ENCODE peak calls at places on chromosomes 12 and 14, in six cellular contexts. R is IMR-90, Q is mesenchymal stem cell, X is H1, M is neuronal stem cell, O is trophoblast cell. W is an unnamed sample.

GRCh38 chr12:6620137-6620884 is 13.1 kb upstream of the CHD4 start:
- DNase-seq in R (no peak), Q (peak; percentile 40), X (peak; percentile 91), M (no peak), O (peak; percentile 54), W (peak; percentile 95)

GRCh38 chr12:107801150-107801549 is 26.6 kb downstream of the ASCL4 start:
- DNase-seq in R (peak; percentile 39), Q (no peak), X (no peak), M (no peak), O (peak; percentile 3), W (no peak)

GRCh38 chr14:66998013-66998412 is 191.2 kb upstream of the GARIN2 start:
- DNase-seq in R (no peak), Q (no peak), X (no peak), M (no peak), O (no peak), W (no peak)

GRCh38 chr12:115504241-115504941 is 773.1 kb downstream of the MED13L start:
- DNase-seq in R (no peak), Q (no peak), X (no peak), M (no peak), O (no peak), W (no peak)

GRCh38 chr14:45716506-45716905 is 463.5 kb upstream of the MIS18BP1 start:
- DNase-seq in R (no peak), Q (no peak), X (no peak), M (no peak), O (peak; percentile 58), W (peak; percentile 54)

GRCh38 chr12:128056299-128056885 is 210.6 kb upstream of the TMEM132C start:
- DNase-seq in R (no peak), Q (no peak), X (peak; percentile 54), M (no peak), O (no peak), W (peak; percentile 31)

GRCh38 chr14:90608925-90609324 is 207.3 kb downstream of the TTC7B start:
- DNase-seq in R (no peak), Q (no peak), X (no peak), M (no peak), O (no peak), W (no peak)

GRCh38 chr14:70906785-70907171 is 481 bp upstream of the PCNX1 start:
- DNase-seq in R (no peak), Q (peak; percentile 29), X (no peak), M (no peak), O (peak; percentile 43), W (no peak)

GRCh38 chr12:15011162-15011561 is 38.3 kb downstream of the PDE6H start:
- DNase-seq in R (no peak), Q (no peak), X (no peak), M (no peak), O (peak; percentile 23), W (peak; percentile 51)

GRCh38 chr14:53963491-53964227 is 7.0 kb upstream of the BMP4 start:
- DNase-seq in R (no peak), Q (peak; percentile 39), X (peak; percentile 59), M (no peak), O (peak; percentile 45), W (peak; percentile 74)

GRCh38 chr14:59570122-59570521 is 6.5 kb downstream of the CCDC175 start:
- DNase-seq in R (no peak), Q (no peak), X (no peak), M (no peak), O (no peak), W (peak; percentile 44)

GRCh38 chr12:95919110-95919509 is 23.3 kb downstream of the CCDC38 start:
- DNase-seq in R (no peak), Q (no peak), X (no peak), M (no peak), O (no peak), W (no peak)

GRCh38 chr12:10121278-10121677 is 8.7 kb downstream of the CLEC7A start:
- DNase-seq in R (no peak), Q (no peak), X (no peak), M (no peak), O (peak; percentile 19), W (no peak)

GRCh38 chr12:19277707-19278106 is 148.2 kb downstream of the PLEKHA5 start:
- DNase-seq in R (no peak), Q (no peak), X (no peak), M (peak; percentile 17), O (no peak), W (no peak)

GRCh38 chr12:26126340-26127284 is 1.8 kb upstream of the BHLHE41 start:
- DNase-seq in R (peak; percentile 80), Q (peak; percentile 90), X (peak; percentile 85), M (peak; percentile 80), O (peak; percentile 87), W (peak; percentile 84)

GRCh38 chr12:96502477-96502876 is 13.1 kb downstream of the CFAP54 start:
- DNase-seq in R (no peak), Q (no peak), X (no peak), M (no peak), O (no peak), W (peak; percentile 34)

GRCh38 chr12:121915841-121916321 is 2.5 kb upstream of the CFAP251 start:
- DNase-seq in R (peak; percentile 68), Q (peak; percentile 89), X (no peak), M (peak; percentile 72), O (no peak), W (no peak)

GRCh38 chr14:64649383-64649998 is 54.7 kb upstream of the PLEKHG3 start:
- DNase-seq in R (no peak), Q (peak; percentile 77), X (no peak), M (no peak), O (no peak), W (peak; percentile 62)

GRCh38 chr14:92615451-92615850 is 101.9 kb downstream of the RIN3 start:
- DNase-seq in R (no peak), Q (no peak), X (no peak), M (no peak), O (no peak), W (peak; percentile 53)

GRCh38 chr12:66964629-66965028 is 285.8 kb upstream of the GRIP1 start:
- DNase-seq in R (no peak), Q (peak; percentile 46), X (no peak), M (no peak), O (peak; percentile 65), W (no peak)

GRCh38 chr14:89399594-89400068 is 17.4 kb downstream of the FOXN3 start:
- DNase-seq in R (peak; percentile 96), Q (peak; percentile 95), X (peak; percentile 47), M (peak; percentile 17), O (peak; percentile 90), W (peak; percentile 97)

GRCh38 chr12:124778411-124778810 is 85.3 kb downstream of the SCARB1 start:
- DNase-seq in R (no peak), Q (no peak), X (no peak), M (no peak), O (no peak), W (no peak)

GRCh38 chr12:102634216-102634615 is 153.9 kb upstream of the IGF1 start:
- DNase-seq in R (peak; percentile 79), Q (peak; percentile 27), X (no peak), M (no peak), O (peak; percentile 39), W (peak; percentile 7)

GRCh38 chr12:71556881-71557280 is 106.8 kb downstream of the ZFC3H1 start:
- DNase-seq in R (peak; percentile 94), Q (peak; percentile 86), X (no peak), M (no peak), O (peak; percentile 95), W (peak; percentile 96)

DNA sequence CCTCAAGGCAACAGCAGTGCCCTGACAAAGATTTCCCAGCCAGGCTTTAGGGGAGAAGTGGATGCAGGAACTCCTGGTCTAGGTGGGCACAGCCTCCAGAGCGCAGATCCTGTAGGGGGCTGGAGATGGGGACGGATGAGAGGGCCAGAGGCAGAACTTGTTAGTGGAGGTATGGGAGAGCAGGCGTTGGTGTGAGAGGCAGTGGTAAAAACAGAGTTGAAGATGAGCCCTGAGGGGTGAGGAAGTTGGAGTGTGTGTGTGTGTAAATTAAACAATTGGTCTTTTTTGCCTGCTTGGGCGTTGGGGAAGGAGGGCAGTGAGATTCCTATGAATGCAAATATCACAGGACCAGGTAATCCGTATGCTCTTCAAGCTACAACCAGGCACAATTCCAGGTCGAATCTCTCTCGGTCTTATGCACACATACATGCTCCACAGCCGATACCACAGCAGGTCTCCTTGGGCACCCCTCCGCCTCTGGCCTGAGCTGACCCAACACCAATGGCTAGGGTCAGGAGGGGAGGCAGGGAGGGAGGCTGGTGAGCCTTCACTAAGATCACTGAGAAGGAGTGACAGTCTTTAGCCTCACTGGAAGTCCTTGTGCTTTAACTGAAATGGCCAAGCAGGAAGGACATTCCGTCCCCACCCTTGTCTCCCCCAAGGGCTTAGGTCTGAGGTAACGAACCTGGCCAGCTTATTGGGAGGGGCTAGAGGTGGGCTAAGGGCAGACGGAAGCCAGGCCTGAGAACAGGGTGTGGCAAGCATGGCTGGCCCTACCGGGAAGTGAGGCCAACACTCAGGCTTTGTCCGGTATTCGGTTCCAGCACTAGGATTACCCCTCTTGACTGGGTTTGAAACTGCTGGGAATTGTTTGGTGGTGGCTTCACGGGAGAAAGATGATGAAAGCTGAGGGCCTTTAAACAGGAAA is 1.5 kb upstream of the KRT7 start:
- DNase-seq in R (no peak), Q (no peak), X (no peak), M (no peak), O (peak; percentile 90), W (no peak)
- H3K9ac ChIP-seq in R (peak overlapping the region; percentile 44), Q (no peak overlapping the region), X (no peak overlapping the region), M (no peak overlapping the region), O (no peak overlapping the region), W (no peak overlapping the region)

GRCh38 chr12:130435331-130435730 is 97.6 kb downstream of the PIWIL1 start:
- DNase-seq in R (no peak), Q (no peak), X (no peak), M (no peak), O (no peak), W (no peak)

GRCh38 chr12:130435826-130436225 is 98.1 kb downstream of the PIWIL1 start:
- DNase-seq in R (no peak), Q (no peak), X (no peak), M (no peak), O (no peak), W (no peak)

GRCh38 chr12:130433411-130433810 is 95.7 kb downstream of the PIWIL1 start:
- DNase-seq in R (no peak), Q (no peak), X (no peak), M (no peak), O (no peak), W (peak; percentile 3)

GRCh38 chr12:130433834-130434233 is 96.1 kb downstream of the PIWIL1 start:
- DNase-seq in R (no peak), Q (no peak), X (no peak), M (no peak), O (no peak), W (no peak)

DNA sequence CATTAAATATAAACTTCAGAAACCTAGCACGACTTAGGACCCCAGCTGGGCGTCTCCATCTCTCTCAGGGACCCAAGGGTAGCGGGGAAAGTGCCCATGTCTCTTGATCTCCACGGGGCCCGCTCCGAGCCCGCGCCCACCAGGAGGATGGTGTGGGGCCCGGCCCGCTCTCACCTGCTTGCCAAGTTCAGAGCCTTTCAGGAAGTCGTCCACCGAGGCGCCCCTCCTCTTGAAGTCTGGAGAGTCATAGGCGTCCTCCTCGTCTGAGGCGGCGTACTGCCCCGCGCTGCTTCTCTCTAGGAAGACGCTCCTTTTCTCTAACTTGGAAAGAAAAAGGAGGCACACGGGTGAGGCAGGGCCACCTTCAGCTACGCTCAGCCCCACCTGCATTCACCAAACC is 96.9 kb downstream of the PIWIL1 start:
- DNase-seq in R (no peak), Q (no peak), X (no peak), M (no peak), O (no peak), W (no peak)
- H2BK120ac ChIP-seq in R (no peak overlapping the region), Q (no peak overlapping the region), X (no peak overlapping the region), M (no peak overlapping the region), O (no peak overlapping the region), W (no peak overlapping the region)

GRCh38 chr12:49041881-49042484 is 18.6 kb downstream of the KMT2D start:
- DNase-seq in R (no peak), Q (no peak), X (no peak), M (no peak), O (no peak), W (no peak)
- H3K36me3 ChIP-seq in R (peaks cover 90% of the 10 kb centered on the region), Q (peaks cover 95% of the 10 kb centered on the region), X (peaks cover 84% of the 10 kb centered on the region), M (peaks cover 83% of the 10 kb centered on the region), O (peaks cover 97% of the 10 kb centered on the region), W (peaks cover 58% of the 10 kb centered on the region)

GRCh38 chr12:80707126-80707829 is at the start of gene MYF6:
- DNase-seq in R (no peak), Q (no peak), X (no peak), M (no peak), O (no peak), W (no peak)
- H3K9ac ChIP-seq in R (no peak within 1 kb of the TSS), Q (peak within 1 kb of the TSS; percentile 32), X (no peak within 1 kb of the TSS), M (no peak within 1 kb of the TSS), O (no peak within 1 kb of the TSS), W (no peak within 1 kb of the TSS)

W was measured in mesendoderm.